ENCODE peak calls at places on chromosome 5, in four cellular contexts. V is WTC11, H is HEK293T, O is dorsolateral prefrontal cortex. R is an unnamed sample.

GRCh38 chr5:136159457-136159856 is 26.8 kb downstream of the SMAD5 start:
- DNase-seq in V (no peak), H (no peak), O (no peak), R (no peak)

GRCh38 chr5:112312295-112312694 is 106.8 kb downstream of the EPB41L4A start:
- DNase-seq in V (no peak), H (no peak), O (no peak), R (no peak)

GRCh38 chr5:175873090-175873454 is 1.7 kb downstream of the CPLX2 start:
- DNase-seq in V (peak; percentile 84), H (peak; percentile 60), O (peak; percentile 75), R (peak; percentile 83)

GRCh38 chr5:59666709-59667108 is 226.8 kb downstream of the PDE4D start:
- DNase-seq in V (no peak), H (no peak), O (no peak), R (peak; percentile 9)

GRCh38 chr5:150918613-150919012 is 13.8 kb upstream of the ZNF300 start:
- DNase-seq in V (no peak), H (no peak), O (no peak), R (no peak)

GRCh38 chr5:59905217-59905616 is 11.7 kb upstream of the PDE4D start:
- DNase-seq in V (no peak), H (no peak), O (no peak), R (no peak)

GRCh38 chr5:154997746-154998145 is 15.8 kb upstream of the KIF4B start:
- DNase-seq in V (no peak), H (no peak), O (no peak), R (no peak)

GRCh38 chr5:64807505-64807904 is 38.8 kb downstream of the CWC27 start:
- DNase-seq in V (no peak), H (no peak), O (no peak), R (no peak)

GRCh38 chr5:95080456-95080855 is 204.4 kb downstream of the MCTP1 start:
- DNase-seq in V (no peak), H (no peak), O (no peak), R (no peak)

GRCh38 chr5:135437796-135438560 is 9.2 kb downstream of the DCANP1 start:
- DNase-seq in V (no peak), H (no peak), O (no peak), R (peak; percentile 74)

GRCh38 chr5:29185558-29185957 is 2007.9 kb upstream of the CDH6 start:
- DNase-seq in V (no peak), H (no peak), O (no peak), R (no peak)

GRCh38 chr5:132829742-132830435 is 558 bp downstream of the SHROOM1 start:
- DNase-seq in V (peak; percentile 78), H (peak; percentile 87), O (peak; percentile 84), R (peak; percentile 83)

R was measured in cerebellum.